ENCODE peak calls at places on chromosomes 7 and 10, in five cellular contexts. N is GM12878, D is HCT116, L is K562, R is HepG2. Y is an unnamed sample.

GRCh38 chr10:32995751-32996150 is 37.7 kb upstream of the ITGB1 start:
- DNase-seq in N (no peak), D (no peak), L (no peak), R (no peak), Y (no peak)

GRCh38 chr7:21898265-21898930 is 47.3 kb downstream of the CDCA7L start:
- DNase-seq in N (peak), D (no peak), L (no peak), R (no peak), Y (no peak)

GRCh38 chr10:34575882-34576281 is 239.2 kb downstream of the PARD3 start:
- DNase-seq in N (no peak), D (no peak), L (no peak), R (no peak), Y (no peak)

GRCh38 chr10:90111671-90112070 is 410.3 kb downstream of the KIF20B start:
- DNase-seq in N (no peak), D (peak), L (no peak), R (no peak), Y (no peak)

GRCh38 chr7:92646966-92647625 is 56.9 kb upstream of the FAM133B start:
- DNase-seq in N (no peak), D (no peak), L (no peak), R (no peak), Y (no peak)

GRCh38 chr7:93944673-93945072 is 23.1 kb downstream of the GNG11 start:
- DNase-seq in N (no peak), D (no peak), L (no peak), R (no peak), Y (peak)

GRCh38 chr10:5557040-5557721 is 32.4 kb downstream of the CALML3 start:
- DNase-seq in N (no peak), D (no peak), L (no peak), R (no peak), Y (no peak)

GRCh38 chr7:139080905-139081304 is 28.6 kb downstream of the ZC3HAV1 start:
- DNase-seq in N (no peak), D (no peak), L (no peak), R (no peak), Y (no peak)

GRCh38 chr10:86556532-86556931 is 34.9 kb upstream of the WAPL start:
- DNase-seq in N (no peak), D (no peak), L (no peak), R (no peak), Y (no peak)

GRCh38 chr7:95095259-95096122 is 188.1 kb downstream of the PPP1R9A start:
- DNase-seq in N (no peak), D (no peak), L (no peak), R (no peak), Y (no peak)

GRCh38 chr7:127532736-127533135 is 52.7 kb downstream of the GCC1 start:
- DNase-seq in N (no peak), D (no peak), L (no peak), R (no peak), Y (no peak)

GRCh38 chr7:155380221-155380861 is 77.6 kb upstream of the EN2 start:
- DNase-seq in N (no peak), D (peak), L (peak), R (peak), Y (peak)

GRCh38 chr7:67573639-67574038 is 577.0 kb downstream of the TYW1 start:
- DNase-seq in N (no peak), D (no peak), L (no peak), R (no peak), Y (no peak)

GRCh38 chr10:62610649-62611229 is 193.8 kb upstream of the ADO start:
- DNase-seq in N (no peak), D (peak), L (peak), R (peak), Y (peak)

GRCh38 chr10:100858258-100858657 is 54.5 kb upstream of the SLF2 start:
- DNase-seq in N (no peak), D (no peak), L (peak), R (no peak), Y (no peak)

GRCh38 chr10:48658243-48658888 is 26.3 kb upstream of the WDFY4 start:
- DNase-seq in N (no peak), D (peak), L (peak), R (peak), Y (peak)

GRCh38 chr7:13017325-13017853 is 330.0 kb downstream of the ARL4A start:
- DNase-seq in N (no peak), D (peak), L (peak), R (peak), Y (no peak)

GRCh38 chr10:50552771-50553535 is 70.8 kb downstream of the SGMS1 start:
- DNase-seq in N (no peak), D (no peak), L (peak), R (no peak), Y (no peak)

GRCh38 chr10:132535065-132535651 is 2.4 kb upstream of the INPP5A start:
- DNase-seq in N (no peak), D (no peak), L (no peak), R (no peak), Y (no peak)

GRCh38 chr7:28800150-28800549 is 158.0 kb downstream of the TRIL start:
- DNase-seq in N (no peak), D (no peak), L (no peak), R (no peak), Y (no peak)

GRCh38 chr7:45594780-45595535 is 20.8 kb downstream of the ADCY1 start:
- DNase-seq in N (no peak), D (no peak), L (no peak), R (no peak), Y (no peak)

GRCh38 chr7:123570390-123571182 is 13.0 kb upstream of the NDUFA5 start:
- DNase-seq in N (no peak), D (no peak), L (peak), R (no peak), Y (no peak)

GRCh38 chr10:131216681-131217230 is 94.8 kb downstream of the TCERG1L start:
- DNase-seq in N (no peak), D (no peak), L (no peak), R (no peak), Y (no peak)

GRCh38 chr7:24653316-24654085 is 80.2 kb downstream of the PALS2 start:
- DNase-seq in N (no peak), D (no peak), L (no peak), R (no peak), Y (no peak)

GRCh38 chr10:99534939-99535763 is 2.4 kb downstream of the NKX2-3 start:
- DNase-seq in N (no peak), D (no peak), L (no peak), R (no peak), Y (peak)

GRCh38 chr7:140485463-140486265 is 6.4 kb upstream of the MKRN1 start:
- DNase-seq in N (no peak), D (no peak), L (peak), R (no peak), Y (no peak)

GRCh38 chr10:102918817-102919236 is 733 bp downstream of the CNNM2 start:
- DNase-seq in N (no peak), D (no peak), L (peak), R (peak), Y (no peak)

GRCh38 chr10:60384708-60385398 is 4.8 kb downstream of the ANK3 start:
- DNase-seq in N (no peak), D (peak), L (no peak), R (no peak), Y (no peak)

GRCh38 chr10:49539320-49539885 is 482 bp upstream of the ERCC6 start:
- DNase-seq in N (no peak), D (peak), L (peak), R (peak), Y (peak)

GRCh38 chr7:36514289-36515243 is 124.9 kb downstream of the ANLN start:
- DNase-seq in N (no peak), D (no peak), L (no peak), R (no peak), Y (peak)

GRCh38 chr10:83612050-83612449 is 527.3 kb upstream of the GHITM start:
- DNase-seq in N (no peak), D (no peak), L (no peak), R (no peak), Y (no peak)

GRCh38 chr10:43998021-43998809 is 349.5 kb upstream of the ZNF32 start:
- DNase-seq in N (no peak), D (no peak), L (no peak), R (no peak), Y (no peak)

GRCh38 chr7:69399038-69399800 is 199.1 kb upstream of the AUTS2 start:
- DNase-seq in N (no peak), D (no peak), L (no peak), R (no peak), Y (peak)

GRCh38 chr7:22651534-22652243 is 75.3 kb upstream of the IL6 start:
- DNase-seq in N (no peak), D (no peak), L (no peak), R (no peak), Y (no peak)

GRCh38 chr7:935321-936130 is 19.0 kb downstream of the ADAP1 start:
- DNase-seq in N (no peak), D (no peak), L (no peak), R (no peak), Y (no peak)

GRCh38 chr7:151277631-151278030 is 29.1 kb upstream of the SMARCD3 start:
- DNase-seq in N (no peak), D (no peak), L (no peak), R (no peak), Y (no peak)

GRCh38 chr10:113939212-113939860 is 84.9 kb downstream of the NHLRC2 start:
- DNase-seq in N (no peak), D (no peak), L (no peak), R (no peak), Y (no peak)
- TF ChIP-seq CTCF in N (peak), D (peak), L (peak), R (no peak), Y (no peak)

GRCh38 chr10:1550291-1550595 is 187.1 kb downstream of the ADARB2 start:
- DNase-seq in N (no peak), D (no peak), L (no peak), R (no peak), Y (no peak)

GRCh38 chr10:1549591-1550290 is 187.6 kb downstream of the ADARB2 start:
- DNase-seq in N (no peak), D (no peak), L (no peak), R (no peak), Y (no peak)

GRCh38 chr10:1548146-1548545 is 189.2 kb downstream of the ADARB2 start:
- DNase-seq in N (no peak), D (no peak), L (no peak), R (no peak), Y (no peak)

GRCh38 chr10:1550616-1551015 is 186.7 kb downstream of the ADARB2 start:
- DNase-seq in N (no peak), D (no peak), L (no peak), R (no peak), Y (no peak)

GRCh38 chr10:1548596-1548995 is 188.7 kb downstream of the ADARB2 start:
- DNase-seq in N (peak), D (no peak), L (no peak), R (no peak), Y (no peak)
- H2AFZ ChIP-seq in N (no peak), D (no peak), L (no peak), R (no peak), Y (no peak)

GRCh38 chr10:78756604-78757442 is 311.9 kb upstream of the ZMIZ1 start:
- DNase-seq in N (no peak), D (peak), L (no peak), R (peak), Y (no peak)

GRCh38 chr10:78758176-78758575 is 310.6 kb upstream of the ZMIZ1 start:
- DNase-seq in N (no peak), D (no peak), L (no peak), R (no peak), Y (no peak)

GRCh38 chr10:78759448-78760120 is 309.2 kb upstream of the ZMIZ1 start:
- DNase-seq in N (no peak), D (no peak), L (no peak), R (no peak), Y (no peak)

GRCh38 chr10:78755877-78756455 is 312.8 kb upstream of the ZMIZ1 start:
- DNase-seq in N (no peak), D (no peak), L (no peak), R (no peak), Y (no peak)

DNA sequence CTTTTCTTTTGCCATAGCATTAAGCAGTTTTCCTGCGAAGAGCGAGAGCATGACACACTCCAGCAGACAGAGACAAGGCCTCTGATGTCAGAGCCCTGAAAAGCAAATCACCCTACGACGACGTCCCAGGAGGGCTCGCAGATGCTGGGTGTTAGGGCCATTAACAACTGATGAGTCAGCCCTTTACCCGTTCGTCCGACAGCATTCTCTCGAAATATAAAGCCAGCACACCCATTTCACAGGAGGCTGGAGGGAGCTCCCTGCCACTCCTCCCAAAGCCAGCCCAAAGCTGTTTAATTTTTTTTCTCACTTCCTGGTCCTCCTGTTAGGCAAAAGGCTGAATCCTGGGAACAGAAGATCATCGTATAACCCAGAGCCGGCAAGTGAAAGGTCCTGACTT is 311.2 kb upstream of the ZMIZ1 start:
- DNase-seq in N (no peak), D (no peak), L (peak), R (no peak), Y (no peak)
- TF ChIP-seq ZBTB33 in N (no peak), D (no peak), L (no peak), R (no peak), Y (no peak)

GRCh38 chr7:16114071-16114470 is 307.3 kb downstream of the CRPPA start:
- DNase-seq in N (no peak), D (no peak), L (no peak), R (no peak), Y (no peak)

GRCh38 chr7:16113058-16113457 is 308.3 kb downstream of the CRPPA start:
- DNase-seq in N (no peak), D (no peak), L (no peak), R (no peak), Y (no peak)

GRCh38 chr7:16115374-16115773 is 306.0 kb downstream of the CRPPA start:
- DNase-seq in N (no peak), D (no peak), L (no peak), R (no peak), Y (no peak)

DNA sequence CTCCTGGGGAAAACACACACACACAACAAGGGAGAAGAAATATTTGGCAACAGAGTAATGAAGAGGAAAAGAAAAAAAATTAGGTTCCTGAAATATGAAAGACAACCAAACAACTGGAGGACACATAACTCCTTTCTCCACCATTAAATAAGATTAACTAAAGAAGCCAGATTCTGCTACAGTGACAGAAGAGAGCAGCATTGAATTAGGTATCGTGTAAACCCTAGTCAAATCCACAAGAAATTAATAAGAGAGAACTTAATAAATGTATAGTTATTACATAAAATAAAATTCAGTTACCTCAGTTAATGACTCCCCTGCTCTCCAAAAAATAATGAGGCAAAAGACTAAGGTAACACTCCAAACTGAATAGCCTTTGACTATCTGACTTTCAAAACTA is 306.7 kb downstream of the CRPPA start:
- DNase-seq in N (no peak), D (peak), L (peak), R (no peak), Y (no peak)
- TF ChIP-seq CTCF in N (no peak), D (peak), L (no peak), R (no peak), Y (peak)

GRCh38 chr10:2895616-2896196 is 171.6 kb upstream of the PFKP start:
- DNase-seq in N (no peak), D (no peak), L (no peak), R (no peak), Y (no peak)
- H2AFZ ChIP-seq in N (no peak), D (no peak), L (no peak), R (no peak), Y (no peak)